ENCODE peak calls at places on chromosomes 16 and 17, in six cellular contexts. F is AG09309, U is MCF 10A, E is mucosa of descending colon, L is fibroblast of the aortic adventitia, Q is fibroblast of pulmonary artery. N is an unnamed sample.

GRCh38 chr16:81476732-81477131 is 32.1 kb downstream of the CMIP start:
- DNase-seq in E (no peak), F (no peak), L (no peak), Q (peak; percentile 20), U (no peak), N (no peak)

GRCh38 chr17:82875418-82875856 is 35.6 kb upstream of the ZNF750 start:
- DNase-seq in U (peak; percentile 94), F (no peak), E (peak; percentile 52), L (no peak), Q (no peak), N (no peak)

GRCh38 chr16:52251495-52251894 is 295.4 kb downstream of the TOX3 start:
- DNase-seq in L (no peak), Q (no peak), F (no peak), U (peak; percentile 29), E (no peak), N (no peak)

GRCh38 chr17:17527534-17527933 is 31.3 kb upstream of the RASD1 start:
- DNase-seq in Q (no peak), L (no peak), F (no peak), U (no peak), E (no peak), N (no peak)

GRCh38 chr17:44757045-44757917 is 1.5 kb upstream of the ADAM11 start:
- DNase-seq in F (no peak), L (no peak), Q (no peak), U (no peak), E (no peak), N (no peak)

GRCh38 chr17:44219636-44220210 is at the start of gene UBTF:
- DNase-seq in F (no peak), Q (peak; percentile 56), U (peak; percentile 40), E (peak; percentile 82), L (peak; percentile 43), N (peak; percentile 75)

GRCh38 chr16:80804451-80805383 is at the start of gene CDYL2:
- DNase-seq in E (peak; percentile 55), U (peak; percentile 11), F (no peak), Q (peak; percentile 31), L (no peak), N (peak; percentile 23)

GRCh38 chr16:51849715-51850114 is 697.2 kb downstream of the TOX3 start:
- DNase-seq in E (no peak), Q (no peak), L (no peak), U (no peak), F (no peak), N (no peak)

GRCh38 chr16:12186774-12187335 is 210.3 kb downstream of the SNX29 start:
- DNase-seq in F (no peak), L (peak; percentile 20), Q (no peak), U (peak; percentile 41), E (no peak), N (no peak)

GRCh38 chr16:88542231-88542630 is 28.0 kb upstream of the ZC3H18 start:
- DNase-seq in L (no peak), Q (no peak), F (no peak), E (no peak), U (no peak), N (no peak)
- TF ChIP-seq CTCF in L (no peak), Q (no peak), F (no peak), E (no peak), U (no peak), N (no peak)

GRCh38 chr17:57832711-57833596 is 16.9 kb downstream of the MRPS23 start:
- DNase-seq in E (no peak), U (peak; percentile 70), Q (peak; percentile 83), F (no peak), L (peak; percentile 81), N (peak; percentile 72)

GRCh38 chr17:57832299-57832698 is 17.5 kb downstream of the MRPS23 start:
- DNase-seq in F (no peak), Q (no peak), L (no peak), U (no peak), E (no peak), N (no peak)

GRCh38 chr17:57835333-57835900 is 14.4 kb downstream of the MRPS23 start:
- DNase-seq in E (no peak), Q (no peak), L (no peak), F (no peak), U (no peak), N (no peak)

GRCh38 chr17:57833597-57833939 is 16.3 kb downstream of the MRPS23 start:
- DNase-seq in U (no peak), E (no peak), L (no peak), F (no peak), Q (no peak), N (no peak)

GRCh38 chr17:57834146-57834741 is 15.6 kb downstream of the MRPS23 start:
- DNase-seq in Q (no peak), F (no peak), U (peak; percentile 76), E (no peak), L (peak; percentile 31), N (no peak)
- TF ChIP-seq CTCF in Q (no peak), F (peak; percentile 7), U (no peak), E (no peak), L (peak; percentile 14), N (no peak)

GRCh38 chr17:36892112-36892838 is 45.0 kb upstream of the LHX1 start:
- DNase-seq in E (no peak), Q (no peak), F (no peak), U (no peak), L (no peak), N (no peak)
- TF ChIP-seq CTCF in E (no peak), Q (no peak), F (no peak), U (no peak), L (no peak), N (no peak)

DNA sequence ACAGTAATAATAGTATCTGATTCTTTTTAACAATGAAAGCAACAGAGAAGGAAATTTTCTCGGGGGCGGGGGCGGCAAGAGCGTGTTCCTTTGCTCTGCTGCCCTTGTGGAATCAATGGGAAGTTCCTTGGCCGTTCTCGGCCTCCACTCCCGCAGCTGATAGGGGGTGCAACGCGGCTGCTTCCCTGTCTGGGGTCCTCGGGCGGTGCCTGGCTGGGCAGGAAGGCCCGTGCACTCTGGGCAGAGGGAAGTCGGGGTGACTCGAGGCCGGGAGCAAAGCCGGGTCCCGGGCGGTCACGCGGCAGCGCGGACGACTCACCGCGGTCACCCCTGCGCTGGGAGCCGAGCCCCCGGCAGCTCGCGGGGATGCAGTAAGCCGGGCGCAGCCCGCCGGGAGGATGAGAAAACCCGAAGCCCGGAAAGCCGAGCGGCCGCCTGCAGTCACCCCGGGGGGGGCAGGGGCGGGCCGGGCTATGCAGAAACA is 2.5 kb downstream of the TUBB3 start:
- DNase-seq in U (no peak), F (no peak), E (no peak), Q (no peak), L (no peak), N (no peak)
- TF ChIP-seq CTCF in U (no peak), F (no peak), E (no peak), Q (no peak), L (peak; percentile 16), N (no peak)

N was measured in mesothelial cell of epicardium.